ENCODE peak calls at places on chromosomes 6 and 20, in five cellular contexts. One of them, this sample, is unnamed.
A peak's percentile ranks its signal among the peaks of the same experiment; 100 is the strongest.

GRCh38 chr20:20743511-20744169 is 31.2 kb upstream of the RALGAPA2 start:
- DNase-seq in HepG2: peak; percentile 57
- DNase-seq in K562: no peak
- DNase-seq in H1: no peak
- DNase-seq in GM12878: no peak
- DNase-seq in this sample: no peak

GRCh38 chr6:117548797-117549301 is 53.5 kb downstream of the GOPC start:
- DNase-seq in H1: no peak
- DNase-seq in K562: no peak
- DNase-seq in GM12878: no peak
- DNase-seq in HepG2: peak; percentile 77
- DNase-seq in this sample: no peak

GRCh38 chr6:152002306-152002705 is 194.8 kb downstream of the ESR1 start:
- DNase-seq in K562: no peak
- DNase-seq in H1: no peak
- DNase-seq in GM12878: no peak
- DNase-seq in HepG2: peak; percentile 39
- DNase-seq in this sample: no peak

GRCh38 chr20:56515657-56516381 is 8.7 kb upstream of the FAM209A start:
- DNase-seq in K562: no peak
- DNase-seq in GM12878: no peak
- DNase-seq in HepG2: no peak
- DNase-seq in H1: no peak
- DNase-seq in this sample: no peak

GRCh38 chr6:169424821-169425240 is 171.2 kb upstream of the THBS2 start:
- DNase-seq in H1: no peak
- DNase-seq in K562: no peak
- DNase-seq in GM12878: no peak
- DNase-seq in HepG2: no peak
- DNase-seq in this sample: no peak

GRCh38 chr6:24740861-24741260 is 21.9 kb upstream of the C6orf62 start:
- DNase-seq in H1: no peak
- DNase-seq in HepG2: no peak
- DNase-seq in K562: no peak
- DNase-seq in GM12878: no peak
- DNase-seq in this sample: no peak

GRCh38 chr20:15449061-15449460 is 1111.6 kb upstream of the FLRT3 start:
- DNase-seq in HepG2: no peak
- DNase-seq in H1: no peak
- DNase-seq in K562: no peak
- DNase-seq in GM12878: no peak
- DNase-seq in this sample: no peak

GRCh38 chr6:20661721-20662120 is 127.5 kb downstream of the CDKAL1 start:
- DNase-seq in K562: no peak
- DNase-seq in H1: no peak
- DNase-seq in GM12878: no peak
- DNase-seq in HepG2: no peak
- DNase-seq in this sample: no peak

GRCh38 chr6:26204332-26205160 is 117.3 kb downstream of the HFE start:
- DNase-seq in GM12878: peak; percentile 97
- DNase-seq in HepG2: peak; percentile 98
- DNase-seq in K562: peak; percentile 94
- DNase-seq in H1: peak; percentile 97
- DNase-seq in this sample: peak; percentile 98

GRCh38 chr6:33975631-33976424 is 170.1 kb downstream of the GRM4 start:
- DNase-seq in GM12878: no peak
- DNase-seq in HepG2: no peak
- DNase-seq in K562: no peak
- DNase-seq in H1: no peak
- DNase-seq in this sample: no peak

GRCh38 chr6:47161176-47161687 is 119.1 kb upstream of the ADGRF1 start:
- DNase-seq in HepG2: no peak
- DNase-seq in GM12878: no peak
- DNase-seq in H1: no peak
- DNase-seq in K562: no peak
- DNase-seq in this sample: peak; percentile 29

GRCh38 chr6:125271486-125272159 is 30.1 kb downstream of the HDDC2 start:
- DNase-seq in HepG2: no peak
- DNase-seq in H1: no peak
- DNase-seq in GM12878: no peak
- DNase-seq in K562: no peak
- DNase-seq in this sample: no peak

GRCh38 chr6:118706702-118707101 is 55.3 kb upstream of the CEP85L start:
- DNase-seq in K562: no peak
- DNase-seq in H1: no peak
- DNase-seq in HepG2: no peak
- DNase-seq in GM12878: no peak
- DNase-seq in this sample: no peak

GRCh38 chr6:129597023-129597713 is 112.8 kb downstream of the ARHGAP18 start:
- DNase-seq in K562: no peak
- DNase-seq in H1: no peak
- DNase-seq in HepG2: no peak
- DNase-seq in GM12878: no peak
- DNase-seq in this sample: no peak

GRCh38 chr20:48886811-48887210 is 34.7 kb upstream of the ARFGEF2 start:
- DNase-seq in H1: no peak
- DNase-seq in HepG2: no peak
- DNase-seq in GM12878: no peak
- DNase-seq in K562: no peak
- DNase-seq in this sample: no peak

GRCh38 chr6:162343196-162343901 is 384.2 kb downstream of the PRKN start:
- DNase-seq in K562: no peak
- DNase-seq in GM12878: no peak
- DNase-seq in H1: no peak
- DNase-seq in HepG2: no peak
- DNase-seq in this sample: peak; percentile 4

GRCh38 chr20:63009044-63009961 is 2.5 kb upstream of the BHLHE23 start:
- DNase-seq in H1: no peak
- DNase-seq in K562: peak; percentile 91
- DNase-seq in GM12878: peak; percentile 60
- DNase-seq in HepG2: peak; percentile 63
- DNase-seq in this sample: peak; percentile 33

GRCh38 chr6:28240517-28240916 is 11.6 kb downstream of the ZKSCAN4 start:
- DNase-seq in HepG2: no peak
- DNase-seq in H1: no peak
- DNase-seq in K562: no peak
- DNase-seq in GM12878: no peak
- DNase-seq in this sample: no peak

GRCh38 chr6:36577298-36577697 is 16.9 kb upstream of the SRSF3 start:
- DNase-seq in GM12878: no peak
- DNase-seq in HepG2: peak; percentile 75
- DNase-seq in K562: peak; percentile 61
- DNase-seq in H1: no peak
- DNase-seq in this sample: peak; percentile 33

GRCh38 chr20:35145141-35145564 is 2.0 kb downstream of the EDEM2 start:
- DNase-seq in K562: peak; percentile 60
- DNase-seq in H1: no peak
- DNase-seq in GM12878: peak; percentile 23
- DNase-seq in HepG2: peak; percentile 77
- DNase-seq in this sample: peak; percentile 47

GRCh38 chr20:12012241-12013222 is 94.8 kb downstream of the BTBD3 start:
- DNase-seq in GM12878: peak; percentile 12
- DNase-seq in K562: peak; percentile 44
- DNase-seq in HepG2: peak; percentile 67
- DNase-seq in H1: peak; percentile 60
- DNase-seq in this sample: peak; percentile 31

GRCh38 chr6:130364224-130364780 is 1.5 kb upstream of the TMEM200A start:
- DNase-seq in H1: no peak
- DNase-seq in GM12878: no peak
- DNase-seq in K562: no peak
- DNase-seq in HepG2: no peak
- DNase-seq in this sample: no peak

GRCh38 chr6:41494212-41495115 is 51.7 kb upstream of the FOXP4 start:
- DNase-seq in HepG2: no peak
- DNase-seq in K562: no peak
- DNase-seq in H1: no peak
- DNase-seq in GM12878: no peak
- DNase-seq in this sample: no peak

GRCh38 chr6:31597006-31597405 is 4.2 kb upstream of the NCR3 start:
- DNase-seq in HepG2: peak; percentile 61
- DNase-seq in K562: peak; percentile 72
- DNase-seq in GM12878: no peak
- DNase-seq in H1: no peak
- DNase-seq in this sample: peak; percentile 38

DNA sequence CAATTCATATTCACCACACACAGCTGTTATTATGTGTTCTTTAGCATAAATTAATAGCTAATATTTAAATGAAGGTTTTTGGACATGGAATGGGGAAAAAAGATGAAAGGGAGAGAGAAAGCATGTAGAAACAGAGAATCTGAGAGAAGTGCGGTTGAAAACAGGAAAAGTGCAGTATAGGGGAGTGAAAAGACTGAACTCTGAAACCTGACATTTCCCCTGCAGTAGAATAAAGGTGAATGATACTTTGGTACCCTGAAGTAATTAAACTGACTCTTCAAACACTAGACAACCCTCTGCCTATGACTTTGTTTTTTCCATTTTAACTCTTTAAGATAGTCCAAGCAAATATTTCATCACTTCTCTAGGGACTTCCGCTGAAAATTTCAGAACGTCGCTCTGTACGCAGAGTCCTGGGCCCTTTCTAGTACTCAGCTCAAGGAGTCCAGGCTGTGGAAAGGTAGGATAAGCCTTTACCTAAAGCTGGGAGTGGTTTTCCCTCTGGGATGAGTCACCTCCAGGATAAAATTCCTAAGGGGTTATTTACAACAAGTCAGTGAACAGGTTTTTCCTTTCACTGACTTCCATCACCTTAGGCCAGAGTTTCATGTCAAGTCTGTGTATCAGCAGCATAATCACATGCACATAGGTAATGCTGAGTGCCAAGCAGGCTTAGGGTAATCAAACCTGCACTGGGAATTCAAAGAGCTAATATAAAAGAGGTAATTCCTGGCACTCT is 614.5 kb downstream of the PKHD1 start:
- DNase-seq in GM12878: no peak
- DNase-seq in K562: no peak
- DNase-seq in H1: no peak
- DNase-seq in HepG2: no peak
- DNase-seq in this sample: no peak
- TF ChIP-seq RAD21 in GM12878: no peak
- TF ChIP-seq RAD21 in K562: no peak
- TF ChIP-seq RAD21 in H1: no peak
- TF ChIP-seq RAD21 in HepG2: no peak
- TF ChIP-seq RAD21 in this sample: no peak

DNA sequence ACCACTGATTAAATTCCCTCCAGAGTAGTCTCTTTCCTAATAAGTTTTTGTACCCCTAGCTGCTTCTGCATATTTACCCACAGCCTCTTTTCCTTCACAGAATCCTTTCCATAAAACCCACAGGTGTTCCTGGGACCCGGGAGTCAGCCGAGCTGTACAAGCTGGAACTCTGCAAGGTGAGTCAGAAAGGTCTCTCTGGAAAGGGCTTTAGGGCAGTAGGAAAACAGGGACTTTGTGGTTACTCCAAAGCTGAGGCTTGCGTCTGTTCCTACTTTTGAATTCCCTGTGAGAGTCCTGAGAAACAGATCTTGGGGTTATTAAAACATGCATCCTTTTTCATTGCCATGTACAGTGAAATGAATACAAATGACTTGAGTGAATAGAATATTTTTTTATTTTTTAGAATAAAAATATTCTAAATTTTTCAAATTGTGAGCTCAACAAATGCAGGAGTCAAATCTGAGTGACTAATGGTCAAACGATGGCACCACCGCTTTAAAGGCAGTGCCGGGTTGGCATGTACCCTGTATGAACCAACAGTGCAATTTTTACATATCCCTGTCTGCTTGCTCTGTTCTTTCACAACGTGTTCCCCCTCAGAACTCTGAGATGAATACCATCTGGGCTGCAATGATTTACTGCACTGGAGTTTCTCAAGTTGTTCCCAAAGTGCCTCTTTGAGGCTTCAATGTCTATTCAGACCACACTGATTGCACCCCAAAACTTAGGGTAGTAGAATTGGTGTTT is 78.4 kb downstream of the GFRAL start:
- DNase-seq in GM12878: no peak
- DNase-seq in H1: no peak
- DNase-seq in HepG2: no peak
- DNase-seq in K562: no peak
- DNase-seq in this sample: no peak
- TF ChIP-seq ATF3 in GM12878: no peak
- TF ChIP-seq ATF3 in H1: no peak
- TF ChIP-seq ATF3 in HepG2: no peak
- TF ChIP-seq ATF3 in K562: no peak
- TF ChIP-seq ATF3 in this sample: no peak

DNA sequence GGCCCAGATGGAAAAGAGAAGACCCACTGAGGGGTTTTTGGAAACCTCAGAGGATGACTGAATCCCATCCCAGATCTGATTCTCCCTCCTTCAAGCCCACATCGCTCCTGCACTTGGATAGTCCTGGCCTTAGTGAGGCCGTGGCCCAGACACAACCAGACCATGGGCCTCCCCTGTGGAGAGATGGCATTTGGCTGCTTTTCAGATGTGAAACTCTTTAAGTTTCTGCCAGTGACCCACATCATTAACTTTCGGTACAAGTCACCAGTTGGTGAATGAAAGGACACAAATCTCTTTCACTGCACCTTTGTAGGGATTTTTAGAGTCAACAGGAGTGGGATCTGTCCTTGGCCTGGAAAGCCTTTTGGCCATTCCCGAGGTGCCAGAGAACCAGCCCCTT is 116.6 kb downstream of the SASH1 start:
- DNase-seq in K562: no peak
- DNase-seq in GM12878: no peak
- DNase-seq in H1: no peak
- DNase-seq in HepG2: no peak
- DNase-seq in this sample: no peak
- TF ChIP-seq RAD21 in K562: no peak
- TF ChIP-seq RAD21 in GM12878: no peak
- TF ChIP-seq RAD21 in H1: no peak
- TF ChIP-seq RAD21 in HepG2: no peak
- TF ChIP-seq RAD21 in this sample: no peak

GRCh38 chr6:11042750-11043551 is 1.2 kb downstream of the ELOVL2 start:
- DNase-seq in HepG2: no peak
- DNase-seq in GM12878: peak; percentile 2
- DNase-seq in H1: no peak
- DNase-seq in K562: no peak
- DNase-seq in this sample: no peak

GRCh38 chr6:11039040-11039439 is 5.1 kb downstream of the ELOVL2 start:
- DNase-seq in GM12878: no peak
- DNase-seq in H1: no peak
- DNase-seq in HepG2: peak; percentile 35
- DNase-seq in K562: no peak
- DNase-seq in this sample: no peak

GRCh38 chr6:11042025-11042749 is 1.9 kb downstream of the ELOVL2 start:
- DNase-seq in GM12878: no peak
- DNase-seq in K562: no peak
- DNase-seq in HepG2: peak; percentile 24
- DNase-seq in H1: no peak
- DNase-seq in this sample: no peak

GRCh38 chr6:11036977-11037430 is 7.1 kb downstream of the ELOVL2 start:
- DNase-seq in H1: no peak
- DNase-seq in GM12878: no peak
- DNase-seq in K562: no peak
- DNase-seq in HepG2: no peak
- DNase-seq in this sample: no peak

DNA sequence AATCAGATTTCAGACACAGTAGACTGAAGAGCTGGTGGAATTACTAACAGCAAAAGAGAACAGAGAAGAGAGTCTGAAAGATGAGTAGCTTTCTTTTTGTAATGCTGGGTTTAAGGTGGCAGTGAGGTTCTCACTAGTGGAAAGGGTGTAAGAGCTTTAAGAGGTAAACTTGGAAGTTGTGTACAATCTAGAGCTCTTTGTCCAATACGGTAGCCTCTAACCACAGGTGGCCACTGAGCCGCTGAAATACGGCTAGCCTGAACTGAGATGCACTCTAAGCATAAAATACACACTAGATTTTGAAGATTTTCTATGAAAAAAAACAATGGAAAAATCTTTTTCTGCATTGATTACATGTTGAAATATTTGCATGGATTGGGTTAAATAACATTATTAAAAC is 4.0 kb downstream of the ELOVL2 start:
- DNase-seq in HepG2: no peak
- DNase-seq in K562: no peak
- DNase-seq in H1: no peak
- DNase-seq in GM12878: no peak
- DNase-seq in this sample: no peak
- TF ChIP-seq ATF3 in HepG2: no peak
- TF ChIP-seq ATF3 in K562: no peak
- TF ChIP-seq ATF3 in H1: no peak
- TF ChIP-seq ATF3 in GM12878: no peak
- TF ChIP-seq ATF3 in this sample: no peak